ENCODE peak calls at places on chromosome 5, in six cellular contexts. F is A549, W is SK-N-SH, K is H1, G is K562, Y is GM12878. M is an unnamed sample.

GRCh38 chr5:98679963-98680362 is 93.5 kb upstream of the RGMB start:
- DNase-seq in G (no peak), K (no peak), W (no peak), Y (no peak), F (no peak), M (no peak)

GRCh38 chr5:107672212-107673105 is 1.7 kb upstream of the EFNA5 start:
- DNase-seq in W (peak; percentile 86), G (peak; percentile 24), Y (no peak), F (peak; percentile 99), K (peak; percentile 77), M (peak; percentile 15)

GRCh38 chr5:127431977-127432376 is 85.5 kb upstream of the PRRC1 start:
- DNase-seq in G (no peak), W (no peak), F (no peak), Y (no peak), K (no peak), M (no peak)

GRCh38 chr5:100905259-100905914 is 2.3 kb upstream of the ST8SIA4 start:
- DNase-seq in K (no peak), G (no peak), F (no peak), Y (no peak), W (no peak), M (no peak)

GRCh38 chr5:72465601-72466563 is 41.3 kb downstream of the ZNF366 start:
- DNase-seq in K (no peak), Y (peak; percentile 92), G (no peak), W (no peak), F (no peak), M (no peak)

GRCh38 chr5:39176740-39177628 is 42.4 kb downstream of the FYB1 start:
- DNase-seq in G (peak; percentile 57), K (no peak), F (no peak), Y (peak; percentile 17), W (no peak), M (no peak)

GRCh38 chr5:180820788-180821321 is 18.2 kb upstream of the MGAT1 start:
- DNase-seq in K (no peak), F (no peak), W (no peak), Y (no peak), G (no peak), M (no peak)

GRCh38 chr5:180197016-180197702 is 11.9 kb downstream of the RASGEF1C start:
- DNase-seq in Y (no peak), W (no peak), F (no peak), K (no peak), G (no peak), M (no peak)

GRCh38 chr5:159736844-159737243 is 179.4 kb upstream of the ADRA1B start:
- DNase-seq in Y (no peak), W (no peak), K (no peak), F (no peak), G (no peak), M (no peak)

GRCh38 chr5:17951392-17952169 is 317.3 kb downstream of the TAF11L14 start:
- DNase-seq in G (no peak), F (peak; percentile 52), Y (no peak), W (no peak), K (peak; percentile 75), M (no peak)
- TF ChIP-seq CHD2 in G (no peak), F (no peak), Y (no peak), W (no peak), K (no peak), M (no peak)

GRCh38 chr5:10701567-10702039 is 59.4 kb downstream of the DAP start:
- DNase-seq in Y (no peak), G (peak; percentile 75), W (peak; percentile 76), K (peak; percentile 73), F (peak; percentile 41), M (peak; percentile 18)
- TF ChIP-seq MAX in Y (no peak), G (no peak), W (no peak), K (no peak), F (no peak), M (no peak)

DNA sequence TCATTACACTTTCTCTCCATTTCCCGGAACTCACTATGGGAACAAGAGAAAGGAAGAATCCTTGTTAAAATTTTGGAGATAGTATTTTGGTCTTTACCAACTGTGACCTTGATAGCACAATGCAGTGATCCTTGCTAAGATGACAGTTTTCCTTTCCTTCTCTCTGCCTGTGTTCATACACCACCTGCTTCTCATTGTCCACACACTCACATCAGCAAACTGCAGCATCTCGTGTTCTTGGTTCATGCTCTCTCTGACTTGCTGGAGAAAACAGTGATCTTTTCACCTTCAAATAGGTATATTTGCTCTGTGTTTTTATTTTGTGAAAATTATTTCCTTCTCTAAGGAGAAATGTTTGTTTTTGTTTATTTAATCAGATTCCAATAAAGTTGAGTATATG is 336.9 kb upstream of the CLINT1 start:
- DNase-seq in Y (no peak), W (no peak), F (no peak), G (no peak), K (no peak), M (no peak)
- TF ChIP-seq CHD2 in Y (no peak), W (no peak), F (no peak), G (no peak), K (no peak), M (no peak)

DNA sequence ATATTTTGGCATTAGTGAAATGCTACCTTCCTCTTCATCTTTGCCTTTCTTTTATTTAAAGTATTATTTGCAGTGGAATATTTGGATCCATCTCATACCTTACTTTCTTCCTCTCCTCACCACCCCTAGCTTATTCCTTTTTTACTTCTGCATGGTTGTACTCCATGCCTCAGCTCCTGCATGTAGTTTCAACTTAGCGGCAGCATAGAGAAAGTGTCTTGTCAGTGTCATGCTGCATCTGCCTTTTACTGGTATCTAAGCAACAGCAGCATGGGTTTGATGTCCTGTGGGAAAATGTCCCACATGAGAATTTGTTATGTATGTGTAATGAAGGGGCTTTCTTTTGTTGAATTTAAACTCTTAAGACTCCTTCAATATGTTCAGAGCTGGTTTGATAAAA is 20.6 kb downstream of the TCERG1 start:
- DNase-seq in G (no peak), K (no peak), F (no peak), Y (no peak), W (no peak), M (no peak)
- TF ChIP-seq MAX in G (no peak), K (no peak), F (no peak), Y (no peak), W (no peak), M (no peak)

GRCh38 chr5:154053468-154053867 is 14.7 kb downstream of the MFAP3 start:
- DNase-seq in G (no peak), Y (no peak), F (no peak), K (no peak), W (no peak), M (no peak)
- TF ChIP-seq CHD2 in G (no peak), Y (no peak), F (no peak), K (no peak), W (no peak), M (no peak)

DNA sequence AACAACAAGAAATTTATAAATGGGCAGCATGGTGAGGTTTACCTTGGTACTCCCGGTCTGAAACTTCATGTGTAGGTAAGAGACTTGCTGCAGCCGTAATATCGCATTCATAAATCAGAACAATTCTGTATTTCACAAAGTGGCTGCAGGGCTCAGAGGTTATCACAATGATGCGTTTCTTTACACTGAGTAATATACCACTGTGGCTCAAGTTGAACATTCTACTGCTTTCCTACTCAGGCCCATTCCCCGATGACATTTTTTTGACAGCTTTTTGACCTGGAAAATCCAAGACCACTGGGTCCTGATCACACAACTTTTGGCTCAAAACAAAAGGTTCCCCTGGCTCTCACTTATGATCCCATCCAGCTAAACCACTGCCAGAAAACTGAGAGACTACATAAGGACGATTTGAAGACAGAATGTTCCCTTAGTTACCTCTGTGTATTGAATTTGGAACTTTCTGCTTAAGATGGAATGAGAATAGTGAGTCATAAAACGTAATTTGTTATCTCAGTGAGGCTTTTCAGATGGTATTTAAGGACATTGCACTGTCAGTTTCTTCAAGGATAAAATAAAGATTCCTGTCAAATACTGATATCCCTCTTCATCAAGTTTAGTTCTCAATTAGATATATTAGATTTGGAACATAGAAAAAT is 78.1 kb upstream of the FBXL7 start:
- DNase-seq in Y (no peak), K (no peak), G (no peak), W (no peak), F (no peak), M (no peak)
- TF ChIP-seq MAX in Y (no peak), K (no peak), G (no peak), W (no peak), F (no peak), M (no peak)

DNA sequence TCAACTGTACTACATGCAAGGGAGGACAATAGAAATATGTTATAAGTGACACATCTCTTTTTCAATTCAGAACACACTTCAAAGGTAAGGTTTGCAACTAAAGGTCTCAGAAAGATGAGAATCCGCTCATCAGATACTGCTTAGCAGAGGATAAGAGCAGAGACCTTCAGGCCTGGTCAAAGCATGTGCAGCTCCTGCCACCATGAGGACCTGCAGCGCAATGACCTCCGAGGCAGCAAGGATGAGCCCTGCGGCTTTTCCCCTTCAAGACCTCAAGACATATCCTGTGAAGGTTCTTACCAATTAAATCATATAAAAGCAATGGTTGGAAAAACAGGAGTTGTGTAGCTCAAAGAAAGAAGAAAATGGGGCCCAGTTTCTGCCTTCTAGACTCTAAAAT is 135.8 kb downstream of the TRIM36 start:
- DNase-seq in F (peak; percentile 27), W (no peak), G (no peak), Y (no peak), K (peak; percentile 56), M (peak; percentile 6)
- TF ChIP-seq CHD2 in F (no peak), W (no peak), G (no peak), Y (no peak), K (no peak), M (no peak)

DNA sequence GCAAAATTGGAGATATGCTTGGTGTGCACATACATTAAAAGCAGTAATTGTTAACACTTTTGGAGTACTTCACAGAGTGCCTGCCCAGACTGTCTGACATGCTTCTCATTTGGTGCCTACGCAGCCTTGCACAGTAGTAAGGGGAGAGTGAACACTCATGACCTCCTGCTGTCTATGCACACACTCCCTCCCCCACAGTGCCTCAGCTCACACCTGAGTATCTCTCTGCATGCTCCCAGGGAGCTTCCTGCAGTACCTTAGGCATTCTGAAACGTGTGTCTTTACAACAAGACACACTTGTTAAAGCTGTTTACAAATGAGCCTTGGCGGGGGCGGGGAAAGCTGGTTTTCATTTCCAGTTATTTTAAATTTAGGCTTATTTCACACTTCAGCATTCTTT is 18.0 kb downstream of the MAP3K1 start:
- DNase-seq in F (no peak), W (no peak), Y (no peak), K (no peak), G (no peak), M (no peak)
- TF ChIP-seq MAX in F (no peak), W (no peak), Y (no peak), K (peak; percentile 30), G (no peak), M (no peak)

M was measured in HepG2.